ENCODE peak calls at places on chromosome 14, in four cellular contexts. One of them, this sample, is unnamed.

GRCh38 chr14:101361044-101361443 is 200.3 kb upstream of the DIO3 start:
- DNase-seq in cardiac muscle cell: no peak
- DNase-seq in psoas muscle: peak; percentile 61
- DNase-seq in HepG2: no peak
- DNase-seq in this sample: no peak

GRCh38 chr14:97028382-97028781 is 231.2 kb downstream of the VRK1 start:
- DNase-seq in cardiac muscle cell: no peak
- DNase-seq in psoas muscle: no peak
- DNase-seq in HepG2: no peak
- DNase-seq in this sample: no peak

GRCh38 chr14:72128629-72129028 is 196.4 kb downstream of the RGS6 start:
- DNase-seq in cardiac muscle cell: no peak
- DNase-seq in psoas muscle: no peak
- DNase-seq in HepG2: no peak
- DNase-seq in this sample: no peak

GRCh38 chr14:65791551-65791981 is 379.0 kb downstream of the FUT8 start:
- DNase-seq in cardiac muscle cell: peak; percentile 71
- DNase-seq in psoas muscle: no peak
- DNase-seq in HepG2: no peak
- DNase-seq in this sample: no peak

GRCh38 chr14:52650774-52651173 is 44.6 kb downstream of the ERO1A start:
- DNase-seq in cardiac muscle cell: no peak
- DNase-seq in psoas muscle: no peak
- DNase-seq in HepG2: peak; percentile 26
- DNase-seq in this sample: no peak

GRCh38 chr14:67529947-67530935 is 2.8 kb upstream of the PLEKHH1 start:
- DNase-seq in cardiac muscle cell: no peak
- DNase-seq in psoas muscle: no peak
- DNase-seq in HepG2: no peak
- DNase-seq in this sample: no peak

GRCh38 chr14:51167587-51168219 is 72.3 kb upstream of the TMX1 start:
- DNase-seq in cardiac muscle cell: peak; percentile 90
- DNase-seq in psoas muscle: no peak
- DNase-seq in HepG2: no peak
- DNase-seq in this sample: no peak

GRCh38 chr14:56996721-56997399 is 186.6 kb upstream of the OTX2 start:
- DNase-seq in cardiac muscle cell: no peak
- DNase-seq in psoas muscle: no peak
- DNase-seq in HepG2: no peak
- DNase-seq in this sample: no peak

GRCh38 chr14:60856113-60856512 is 121.6 kb downstream of the MNAT1 start:
- DNase-seq in cardiac muscle cell: no peak
- DNase-seq in psoas muscle: no peak
- DNase-seq in HepG2: no peak
- DNase-seq in this sample: no peak

GRCh38 chr14:103296987-103297386 is 37.0 kb upstream of the EIF5 start:
- DNase-seq in cardiac muscle cell: no peak
- DNase-seq in psoas muscle: no peak
- DNase-seq in HepG2: no peak
- DNase-seq in this sample: no peak

GRCh38 chr14:22898302-22898894 is 15.4 kb downstream of the REM2 start:
- DNase-seq in cardiac muscle cell: peak; percentile 41
- DNase-seq in psoas muscle: no peak
- DNase-seq in HepG2: no peak
- DNase-seq in this sample: no peak

GRCh38 chr14:23286020-23286903 is at the start of gene HOMEZ:
- DNase-seq in cardiac muscle cell: peak; percentile 100
- DNase-seq in psoas muscle: peak; percentile 100
- DNase-seq in HepG2: peak; percentile 100
- DNase-seq in this sample: peak; percentile 99

GRCh38 chr14:36767603-36768281 is 106.1 kb downstream of the PAX9 start:
- DNase-seq in cardiac muscle cell: no peak
- DNase-seq in psoas muscle: no peak
- DNase-seq in HepG2: no peak
- DNase-seq in this sample: no peak

GRCh38 chr14:90866822-90867221 is 50.6 kb upstream of the TTC7B start:
- DNase-seq in cardiac muscle cell: no peak
- DNase-seq in psoas muscle: no peak
- DNase-seq in HepG2: no peak
- DNase-seq in this sample: no peak

GRCh38 chr14:53412819-53413664 is 259.9 kb upstream of the DDHD1 start:
- DNase-seq in cardiac muscle cell: peak; percentile 27
- DNase-seq in psoas muscle: no peak
- DNase-seq in HepG2: peak; percentile 30
- DNase-seq in this sample: no peak

GRCh38 chr14:61188936-61189808 is 92.0 kb downstream of the TMEM30B start:
- DNase-seq in cardiac muscle cell: peak; percentile 81
- DNase-seq in psoas muscle: peak; percentile 89
- DNase-seq in HepG2: peak; percentile 48
- DNase-seq in this sample: peak; percentile 63

GRCh38 chr14:75402867-75403413 is 24.9 kb upstream of the JDP2 start:
- DNase-seq in cardiac muscle cell: peak; percentile 30
- DNase-seq in psoas muscle: no peak
- DNase-seq in HepG2: no peak
- DNase-seq in this sample: no peak

GRCh38 chr14:59657769-59658168 is 81.2 kb upstream of the CCDC175 start:
- DNase-seq in cardiac muscle cell: no peak
- DNase-seq in psoas muscle: no peak
- DNase-seq in HepG2: no peak
- DNase-seq in this sample: no peak

GRCh38 chr14:61188196-61188595 is 92.9 kb downstream of the TMEM30B start:
- DNase-seq in cardiac muscle cell: peak; percentile 52
- DNase-seq in psoas muscle: peak; percentile 86
- DNase-seq in HepG2: no peak
- DNase-seq in this sample: no peak

GRCh38 chr14:73238262-73238852 is 1.1 kb downstream of the PAPLN start:
- DNase-seq in cardiac muscle cell: peak; percentile 89
- DNase-seq in psoas muscle: no peak
- DNase-seq in HepG2: peak; percentile 47
- DNase-seq in this sample: no peak

GRCh38 chr14:94029250-94029649 is 3.1 kb downstream of the OTUB2 start:
- DNase-seq in cardiac muscle cell: no peak
- DNase-seq in psoas muscle: no peak
- DNase-seq in HepG2: no peak
- DNase-seq in this sample: no peak

GRCh38 chr14:38870437-38870836 is 232.6 kb downstream of the SEC23A start:
- DNase-seq in cardiac muscle cell: no peak
- DNase-seq in psoas muscle: no peak
- DNase-seq in HepG2: no peak
- DNase-seq in this sample: no peak

GRCh38 chr14:68783408-68784297 is 9.2 kb downstream of the ZFP36L1 start:
- DNase-seq in cardiac muscle cell: no peak
- DNase-seq in psoas muscle: peak; percentile 35
- DNase-seq in HepG2: peak; percentile 94
- DNase-seq in this sample: peak; percentile 71

GRCh38 chr14:22558221-22558913 is 30.7 kb downstream of the DAD1 start:
- DNase-seq in cardiac muscle cell: no peak
- DNase-seq in psoas muscle: no peak
- DNase-seq in HepG2: peak; percentile 53
- DNase-seq in this sample: no peak

GRCh38 chr14:68547305-68548193 is 245.3 kb downstream of the ZFP36L1 start:
- DNase-seq in cardiac muscle cell: peak; percentile 92
- DNase-seq in psoas muscle: peak; percentile 75
- DNase-seq in HepG2: no peak
- DNase-seq in this sample: peak; percentile 41

GRCh38 chr14:103199141-103199540 is 75.9 kb downstream of the TNFAIP2 start:
- DNase-seq in cardiac muscle cell: peak; percentile 66
- DNase-seq in psoas muscle: no peak
- DNase-seq in HepG2: no peak
- DNase-seq in this sample: no peak

GRCh38 chr14:69999246-69999645 is 120.0 kb downstream of the SMOC1 start:
- DNase-seq in cardiac muscle cell: peak; percentile 89
- DNase-seq in psoas muscle: no peak
- DNase-seq in HepG2: no peak
- DNase-seq in this sample: peak; percentile 77

GRCh38 chr14:45252356-45253069 is 489 bp downstream of the MIS18BP1 start:
- DNase-seq in cardiac muscle cell: peak; percentile 33
- DNase-seq in psoas muscle: no peak
- DNase-seq in HepG2: no peak
- DNase-seq in this sample: no peak

GRCh38 chr14:74356892-74357575 is 8.8 kb downstream of the VRTN start:
- DNase-seq in cardiac muscle cell: no peak
- DNase-seq in psoas muscle: no peak
- DNase-seq in HepG2: no peak
- DNase-seq in this sample: no peak

GRCh38 chr14:89422181-89422951 is 5.3 kb upstream of the FOXN3 start:
- DNase-seq in cardiac muscle cell: peak; percentile 49
- DNase-seq in psoas muscle: no peak
- DNase-seq in HepG2: no peak
- DNase-seq in this sample: peak; percentile 77

GRCh38 chr14:32008602-32009193 is 68.4 kb upstream of the ARHGAP5 start:
- DNase-seq in cardiac muscle cell: no peak
- DNase-seq in psoas muscle: no peak
- DNase-seq in HepG2: no peak
- DNase-seq in this sample: no peak
- H3K4me1 ChIP-seq in cardiac muscle cell: peaks cover 25% of the 10 kb centered on the region
- H3K4me1 ChIP-seq in psoas muscle: peaks cover 24% of the 10 kb centered on the region
- H3K4me1 ChIP-seq in HepG2: peaks cover 41% of the 10 kb centered on the region
- H3K4me1 ChIP-seq in this sample: no peaks in the 10 kb centered on the region

GRCh38 chr14:21133896-21134295 is 22.0 kb downstream of the OR5AU1 start:
- DNase-seq in cardiac muscle cell: no peak
- DNase-seq in psoas muscle: no peak
- DNase-seq in HepG2: no peak
- DNase-seq in this sample: no peak

DNA sequence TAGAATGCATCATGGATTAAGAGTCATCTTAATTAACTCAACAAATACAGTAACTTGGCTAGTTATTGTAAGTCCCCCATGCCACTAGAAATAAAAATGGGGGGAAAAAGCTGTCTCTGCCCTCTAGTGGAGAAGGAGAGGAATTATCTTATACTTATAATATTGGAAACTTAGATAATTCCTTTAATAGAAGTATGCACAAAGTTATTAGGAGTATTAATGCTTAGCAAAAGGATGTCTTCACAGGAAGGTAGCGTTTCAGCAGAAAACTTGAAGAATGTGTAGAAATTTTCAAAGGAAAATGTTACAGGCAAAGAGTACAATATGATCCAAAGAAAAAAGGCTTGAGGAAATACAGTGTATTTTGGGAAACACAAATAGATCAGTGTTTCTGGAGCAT is 19.8 kb downstream of the OR5AU1 start:
- DNase-seq in cardiac muscle cell: peak; percentile 28
- DNase-seq in psoas muscle: no peak
- DNase-seq in HepG2: peak; percentile 35
- DNase-seq in this sample: no peak
- TF ChIP-seq CTCF in cardiac muscle cell: peak; percentile 68
- TF ChIP-seq CTCF in psoas muscle: peak; percentile 50
- TF ChIP-seq CTCF in HepG2: peak; percentile 63
- TF ChIP-seq CTCF in this sample: no peak

DNA sequence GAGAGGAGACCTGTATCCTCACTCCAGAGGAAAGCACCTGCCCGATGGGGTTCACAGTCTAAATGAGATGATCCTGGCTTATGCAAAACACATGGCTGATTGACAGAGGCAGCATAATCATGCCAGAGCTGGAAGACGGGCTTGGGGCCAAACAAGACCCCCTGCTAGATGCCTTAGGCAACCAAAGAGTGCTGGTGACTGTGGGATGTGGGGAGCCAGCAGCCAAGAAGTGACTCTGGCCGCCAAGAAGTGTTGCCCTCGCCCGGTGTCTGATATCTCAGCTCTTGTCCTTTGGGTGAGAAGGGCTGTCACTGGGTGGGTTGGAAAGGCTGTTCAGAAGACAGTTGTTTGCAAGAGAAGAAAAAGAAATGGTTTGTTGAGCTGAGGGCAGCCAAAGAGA is 56.7 kb downstream of the PLEKHG3 start:
- DNase-seq in cardiac muscle cell: no peak
- DNase-seq in psoas muscle: no peak
- DNase-seq in HepG2: no peak
- DNase-seq in this sample: no peak
- H3K4me1 ChIP-seq in cardiac muscle cell: peaks cover 44% of the 10 kb centered on the region
- H3K4me1 ChIP-seq in psoas muscle: peaks cover 53% of the 10 kb centered on the region
- H3K4me1 ChIP-seq in HepG2: peaks cover 30% of the 10 kb centered on the region
- H3K4me1 ChIP-seq in this sample: peaks cover 48% of the 10 kb centered on the region

GRCh38 chr14:35112641-35113040 is 9.1 kb downstream of the PPP2R3C start:
- DNase-seq in cardiac muscle cell: no peak
- DNase-seq in psoas muscle: no peak
- DNase-seq in HepG2: no peak
- DNase-seq in this sample: no peak
- TF ChIP-seq CTCF in cardiac muscle cell: no peak
- TF ChIP-seq CTCF in psoas muscle: no peak
- TF ChIP-seq CTCF in HepG2: no peak
- TF ChIP-seq CTCF in this sample: no peak

GRCh38 chr14:104633276-104633861 is 28.8 kb upstream of the TMEM179 start:
- DNase-seq in cardiac muscle cell: no peak
- DNase-seq in psoas muscle: no peak
- DNase-seq in HepG2: no peak
- DNase-seq in this sample: no peak
- H3K4me1 ChIP-seq in cardiac muscle cell: peaks cover 8% of the 10 kb centered on the region
- H3K4me1 ChIP-seq in psoas muscle: no peaks in the 10 kb centered on the region
- H3K4me1 ChIP-seq in HepG2: peaks cover 5% of the 10 kb centered on the region
- H3K4me1 ChIP-seq in this sample: no peaks in the 10 kb centered on the region

GRCh38 chr14:99548871-99549270 is 55.1 kb downstream of the CCDC85C start:
- DNase-seq in cardiac muscle cell: no peak
- DNase-seq in psoas muscle: no peak
- DNase-seq in HepG2: no peak
- DNase-seq in this sample: no peak

GRCh38 chr14:99552021-99552553 is 51.9 kb downstream of the CCDC85C start:
- DNase-seq in cardiac muscle cell: no peak
- DNase-seq in psoas muscle: no peak
- DNase-seq in HepG2: no peak
- DNase-seq in this sample: no peak

GRCh38 chr14:99549684-99550083 is 54.3 kb downstream of the CCDC85C start:
- DNase-seq in cardiac muscle cell: peak; percentile 34
- DNase-seq in psoas muscle: no peak
- DNase-seq in HepG2: peak; percentile 57
- DNase-seq in this sample: no peak

GRCh38 chr14:99551034-99551922 is 52.7 kb downstream of the CCDC85C start:
- DNase-seq in cardiac muscle cell: no peak
- DNase-seq in psoas muscle: no peak
- DNase-seq in HepG2: no peak
- DNase-seq in this sample: no peak

DNA sequence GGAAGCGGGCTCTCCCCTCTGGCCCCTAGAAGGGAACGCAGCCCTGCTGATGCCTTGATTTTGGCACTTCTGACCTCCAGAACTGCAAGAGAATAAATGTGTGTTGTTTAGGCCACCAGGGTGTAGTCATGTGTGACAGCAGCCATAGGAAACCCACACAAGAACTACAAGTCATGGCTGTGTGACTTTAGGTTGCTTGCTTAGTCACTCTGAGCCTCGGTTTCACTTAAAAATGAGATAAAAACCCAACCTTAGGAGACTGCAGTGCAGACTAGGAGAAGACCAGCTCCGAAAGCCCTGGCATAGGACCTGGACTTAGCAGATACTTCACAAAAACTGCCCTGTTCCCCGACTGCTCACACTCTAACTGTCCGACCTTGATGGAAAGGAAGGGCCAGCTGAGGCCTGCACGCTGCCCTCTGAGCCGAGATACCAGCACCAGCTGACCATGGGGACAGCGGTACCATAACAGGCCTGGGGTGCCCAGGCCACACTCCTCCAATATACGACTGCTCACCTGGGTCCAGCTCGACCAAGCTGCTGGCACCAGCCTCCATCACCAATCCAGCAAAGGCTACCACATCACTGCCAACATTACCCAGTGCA is 53.5 kb downstream of the CCDC85C start:
- DNase-seq in cardiac muscle cell: no peak
- DNase-seq in psoas muscle: no peak
- DNase-seq in HepG2: no peak
- DNase-seq in this sample: no peak
- TF ChIP-seq CTCF in cardiac muscle cell: no peak
- TF ChIP-seq CTCF in psoas muscle: no peak
- TF ChIP-seq CTCF in HepG2: no peak
- TF ChIP-seq CTCF in this sample: no peak